ENCODE peak calls at places on chromosomes 13 and 19, in eight cellular contexts. I is stimulated activated CD4-positive, alpha-beta T cell treated with anti-CD3 and anti-CD28 coated beads, Interleukin-4, amount 100 ng/mL, for 4 hours; J is activated CD8-positive, alpha-beta memory T cell treated with anti-CD3 and anti-CD28 coated beads, Interleukin-2, amount 50 U/mL, for 48 hours; E is stromal cell of bone marrow; Z is HS-5; W is GM19239; F is naive thymus-derived CD8-positive, alpha-beta T cell; P is fibroblast of lung. U is an unnamed sample.

GRCh38 chr13:28329395-28330158 is 165.4 kb downstream of the FLT1 start:
- DNase-seq in W (no peak), Z (peak), E (peak), I (no peak), J (no peak), P (peak), F (no peak), U (no peak)

GRCh38 chr19:3557461-3558248 is at the start of gene MFSD12:
- DNase-seq in P (peak), E (peak), F (peak), Z (peak), J (peak), I (peak), W (peak), U (peak)

GRCh38 chr13:114203536-114203935 is 24.5 kb downstream of the CFAP97D2 start:
- DNase-seq in F (peak), E (no peak), P (no peak), J (no peak), W (no peak), Z (no peak), I (peak), U (no peak)

GRCh38 chr19:41431426-41432386 is 4.5 kb upstream of the B3GNT8 start:
- DNase-seq in Z (no peak), E (no peak), P (peak), F (no peak), W (no peak), I (no peak), J (no peak), U (no peak)

GRCh38 chr13:29858231-29858630 is 7.8 kb upstream of the UBL3 start:
- DNase-seq in E (peak), F (no peak), W (no peak), Z (no peak), I (no peak), P (no peak), J (no peak), U (no peak)

GRCh38 chr19:6241056-6241455 is 38.7 kb downstream of the MLLT1 start:
- DNase-seq in I (no peak), E (no peak), Z (no peak), F (no peak), P (no peak), J (no peak), W (no peak), U (no peak)

GRCh38 chr13:72314210-72314609 is 413.2 kb downstream of the MZT1 start:
- DNase-seq in J (no peak), E (no peak), W (no peak), Z (no peak), I (no peak), P (no peak), F (no peak), U (no peak)

GRCh38 chr19:7099597-7099921 is 30.1 kb downstream of the ZNF557 start:
- DNase-seq in E (no peak), P (no peak), Z (no peak), J (no peak), W (no peak), I (no peak), F (no peak), U (no peak)

GRCh38 chr13:51814825-51815650 is 11.1 kb upstream of the DHRS12 start:
- DNase-seq in Z (no peak), F (peak), W (peak), I (peak), J (peak), P (peak), E (no peak), U (no peak)

GRCh38 chr13:41610426-41610825 is 153.1 kb downstream of the RGCC start:
- DNase-seq in F (no peak), I (no peak), W (no peak), P (peak), E (no peak), Z (peak), J (no peak), U (no peak)

GRCh38 chr19:11261902-11262839 is at the start of gene DOCK6:
- DNase-seq in F (no peak), P (no peak), W (peak), E (no peak), Z (no peak), I (peak), J (peak), U (no peak)

GRCh38 chr19:41111750-41112295 is 2.4 kb upstream of the CYP2F1 start:
- DNase-seq in F (no peak), I (no peak), P (no peak), W (no peak), Z (no peak), J (no peak), E (no peak), U (no peak)

GRCh38 chr19:51143486-51143885 is 1.4 kb downstream of the SIGLEC7 start:
- DNase-seq in E (no peak), I (no peak), J (no peak), P (no peak), F (no peak), Z (no peak), W (no peak), U (no peak)

GRCh38 chr19:31962565-31962996 is 382.8 kb upstream of the ZNF507 start:
- DNase-seq in Z (no peak), J (no peak), F (no peak), P (peak), W (no peak), I (no peak), E (no peak), U (no peak)

GRCh38 chr13:100941811-100942361 is 267.3 kb upstream of the TMTC4 start:
- DNase-seq in Z (no peak), J (no peak), W (no peak), I (no peak), E (no peak), F (no peak), P (no peak), U (no peak)

GRCh38 chr19:29086182-29086581 is 126.8 kb downstream of the UQCRFS1 start:
- DNase-seq in W (no peak), E (no peak), I (no peak), P (no peak), F (no peak), Z (no peak), J (no peak), U (no peak)

GRCh38 chr13:79241697-79242096 is 164.4 kb downstream of the RBM26 start:
- DNase-seq in I (no peak), J (no peak), P (no peak), W (no peak), E (no peak), F (no peak), Z (no peak), U (no peak)

GRCh38 chr19:1861599-1862031 is 1.8 kb downstream of the KLF16 start:
- DNase-seq in E (no peak), W (no peak), J (no peak), I (no peak), Z (no peak), P (no peak), F (peak), U (no peak)

GRCh38 chr13:80307401-80307987 is 33.4 kb downstream of the SPRY2 start:
- DNase-seq in I (no peak), E (no peak), F (no peak), J (no peak), Z (no peak), W (no peak), P (no peak), U (no peak)

GRCh38 chr19:43371909-43372308 is 18.4 kb downstream of the CD177 start:
- DNase-seq in J (no peak), Z (no peak), F (no peak), E (no peak), W (no peak), P (no peak), I (no peak), U (no peak)

GRCh38 chr19:38975861-38976271 is 324 bp upstream of the FBXO17 start:
- DNase-seq in P (peak), F (no peak), I (no peak), W (no peak), Z (no peak), J (no peak), E (no peak), U (no peak)

GRCh38 chr13:109401891-109402290 is 384.5 kb downstream of the IRS2 start:
- DNase-seq in P (no peak), F (no peak), I (no peak), E (no peak), J (no peak), Z (no peak), W (no peak), U (no peak)

GRCh38 chr13:94303644-94304174 is 175.8 kb downstream of the DCT start:
- DNase-seq in J (no peak), E (no peak), W (no peak), I (no peak), F (no peak), P (no peak), Z (no peak), U (no peak)

GRCh38 chr19:55460670-55461258 is 678 bp downstream of the ISOC2 start:
- DNase-seq in F (no peak), E (peak), Z (no peak), J (no peak), P (peak), I (peak), W (no peak), U (no peak)

GRCh38 chr19:16801599-16801998 is 27.6 kb upstream of the SIN3B start:
- DNase-seq in E (peak), W (no peak), F (no peak), P (peak), J (no peak), Z (no peak), I (no peak), U (no peak)

GRCh38 chr19:49132974-49133609 is 13.7 kb downstream of the PPFIA3 start:
- DNase-seq in Z (no peak), I (no peak), F (peak), W (no peak), J (no peak), E (no peak), P (no peak), U (no peak)

GRCh38 chr19:46721269-46722003 is 4.5 kb upstream of the PRKD2 start:
- DNase-seq in W (no peak), Z (no peak), P (no peak), E (no peak), F (no peak), J (no peak), I (no peak), U (no peak)

GRCh38 chr19:17052439-17052838 is 22.8 kb downstream of the HAUS8 start:
- DNase-seq in I (no peak), F (peak), Z (no peak), W (no peak), P (peak), E (peak), J (no peak), U (no peak)

GRCh38 chr13:113845055-113845454 is 18.8 kb downstream of the GAS6 start:
- DNase-seq in E (no peak), Z (no peak), P (no peak), W (no peak), F (no peak), J (no peak), I (no peak), U (no peak)

U was measured in GM12878.